ENCODE peak calls at places on chromosomes 6 and 20, in four cellular contexts. One of them, this sample, is unnamed.

GRCh38 chr6:134626589-134626988 is 308.7 kb upstream of the SGK1 start:
- DNase-seq in HepG2: no peak
- DNase-seq in K562: no peak
- DNase-seq in H1: no peak
- DNase-seq in this sample: no peak

GRCh38 chr6:72554203-72554564 is 67.7 kb upstream of the KCNQ5 start:
- DNase-seq in HepG2: no peak
- DNase-seq in K562: no peak
- DNase-seq in H1: no peak
- DNase-seq in this sample: no peak

GRCh38 chr6:149443411-149444181 is 41.2 kb downstream of the ZC3H12D start:
- DNase-seq in HepG2: no peak
- DNase-seq in K562: no peak
- DNase-seq in H1: no peak
- DNase-seq in this sample: no peak

GRCh38 chr20:17026346-17026745 is 200.5 kb upstream of the PCSK2 start:
- DNase-seq in HepG2: no peak
- DNase-seq in K562: no peak
- DNase-seq in H1: no peak
- DNase-seq in this sample: no peak

GRCh38 chr20:50015636-50015992 is 32.8 kb downstream of the SNAI1 start:
- DNase-seq in HepG2: no peak
- DNase-seq in K562: no peak
- DNase-seq in H1: no peak
- DNase-seq in this sample: no peak

GRCh38 chr6:57324538-57324937 is 7.1 kb downstream of the PRIM2 start:
- DNase-seq in HepG2: no peak
- DNase-seq in K562: peak; percentile 4
- DNase-seq in H1: no peak
- DNase-seq in this sample: no peak

GRCh38 chr6:21741221-21742109 is 147.9 kb downstream of the SOX4 start:
- DNase-seq in HepG2: no peak
- DNase-seq in K562: no peak
- DNase-seq in H1: no peak
- DNase-seq in this sample: no peak

GRCh38 chr6:44202972-44203750 is 13.6 kb upstream of the MYMX start:
- DNase-seq in HepG2: no peak
- DNase-seq in K562: no peak
- DNase-seq in H1: no peak
- DNase-seq in this sample: no peak

GRCh38 chr6:166587631-166588413 is 1.3 kb upstream of the RAMACL start:
- DNase-seq in HepG2: no peak
- DNase-seq in K562: no peak
- DNase-seq in H1: no peak
- DNase-seq in this sample: peak; percentile 58

GRCh38 chr20:32453467-32454163 is 95.5 kb downstream of the ASXL1 start:
- DNase-seq in HepG2: no peak
- DNase-seq in K562: no peak
- DNase-seq in H1: no peak
- DNase-seq in this sample: no peak

GRCh38 chr6:16602035-16602434 is 159.2 kb downstream of the ATXN1 start:
- DNase-seq in HepG2: no peak
- DNase-seq in K562: no peak
- DNase-seq in H1: no peak
- DNase-seq in this sample: peak; percentile 53

GRCh38 chr6:35300848-35301247 is 3.2 kb downstream of the DEF6 start:
- DNase-seq in HepG2: no peak
- DNase-seq in K562: no peak
- DNase-seq in H1: no peak
- DNase-seq in this sample: no peak

GRCh38 chr6:144378437-144378836 is 93.3 kb downstream of the UTRN start:
- DNase-seq in HepG2: no peak
- DNase-seq in K562: no peak
- DNase-seq in H1: no peak
- DNase-seq in this sample: no peak
- TF ChIP-seq BRCA1 in HepG2: no peak
- TF ChIP-seq BRCA1 in K562: no peak
- TF ChIP-seq BRCA1 in H1: no peak
- TF ChIP-seq BRCA1 in this sample: no peak

GRCh38 chr20:15523431-15523830 is 1049.8 kb downstream of the KIF16B start:
- DNase-seq in HepG2: no peak
- DNase-seq in K562: no peak
- DNase-seq in H1: no peak
- DNase-seq in this sample: no peak

DNA sequence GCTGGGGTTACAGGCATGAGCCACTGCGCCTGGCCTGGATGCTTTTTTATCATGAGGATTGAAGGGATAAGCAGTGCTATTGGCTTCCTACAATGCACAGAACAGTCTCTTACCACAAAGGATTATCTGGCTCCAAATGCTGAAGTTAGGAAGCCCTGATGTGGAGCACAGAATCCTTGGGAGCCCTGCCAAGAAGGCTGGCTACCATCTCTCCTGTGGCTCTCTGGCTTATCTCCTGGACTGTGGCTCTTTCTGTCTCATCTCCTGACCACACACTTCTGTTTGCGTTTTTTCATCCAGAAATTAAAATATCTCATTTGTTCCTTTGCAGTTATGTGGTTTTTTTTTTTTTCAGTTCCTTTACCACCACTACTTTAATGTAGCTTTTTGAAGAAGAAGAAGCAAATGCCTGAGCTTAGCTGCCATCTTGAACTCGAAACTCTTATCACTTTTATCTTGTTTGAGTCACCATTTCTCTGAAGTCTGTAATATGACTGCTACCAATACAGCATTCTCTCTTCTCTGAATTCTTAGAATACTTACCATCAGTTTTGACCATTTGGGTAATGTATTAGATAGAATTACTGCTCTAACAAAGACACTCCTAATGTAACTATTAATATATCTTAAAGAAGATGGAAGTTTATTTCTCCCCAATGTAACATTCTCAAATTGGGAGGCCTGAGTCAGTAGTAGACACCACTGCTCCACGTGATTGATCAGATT is 1044.7 kb downstream of the KIF16B start:
- DNase-seq in HepG2: no peak
- DNase-seq in K562: no peak
- DNase-seq in H1: no peak
- DNase-seq in this sample: no peak
- TF ChIP-seq BRCA1 in HepG2: no peak
- TF ChIP-seq BRCA1 in K562: no peak
- TF ChIP-seq BRCA1 in H1: no peak
- TF ChIP-seq BRCA1 in this sample: no peak

DNA sequence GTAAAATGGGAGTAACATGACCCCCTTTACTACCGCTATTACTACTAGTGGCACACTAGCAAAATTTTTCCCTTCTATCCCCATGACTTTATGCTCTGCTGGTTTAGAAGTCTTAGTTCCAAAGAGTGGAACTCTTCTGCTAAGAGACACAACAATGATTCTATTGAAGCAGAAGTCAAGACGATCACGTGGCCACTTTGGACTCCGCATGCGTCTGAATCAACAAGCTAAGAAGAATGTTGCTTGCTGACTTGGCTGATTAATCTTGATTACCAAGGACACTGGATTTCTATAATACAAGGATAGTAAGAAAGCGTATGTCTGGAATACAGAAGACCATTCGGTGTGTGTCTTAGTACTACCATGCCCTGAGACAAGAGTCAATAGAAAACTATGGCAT is 244.7 kb upstream of the BTBD3 start:
- DNase-seq in HepG2: no peak
- DNase-seq in K562: no peak
- DNase-seq in H1: no peak
- DNase-seq in this sample: no peak
- TF ChIP-seq BRCA1 in HepG2: no peak
- TF ChIP-seq BRCA1 in K562: no peak
- TF ChIP-seq BRCA1 in H1: no peak
- TF ChIP-seq BRCA1 in this sample: no peak

DNA sequence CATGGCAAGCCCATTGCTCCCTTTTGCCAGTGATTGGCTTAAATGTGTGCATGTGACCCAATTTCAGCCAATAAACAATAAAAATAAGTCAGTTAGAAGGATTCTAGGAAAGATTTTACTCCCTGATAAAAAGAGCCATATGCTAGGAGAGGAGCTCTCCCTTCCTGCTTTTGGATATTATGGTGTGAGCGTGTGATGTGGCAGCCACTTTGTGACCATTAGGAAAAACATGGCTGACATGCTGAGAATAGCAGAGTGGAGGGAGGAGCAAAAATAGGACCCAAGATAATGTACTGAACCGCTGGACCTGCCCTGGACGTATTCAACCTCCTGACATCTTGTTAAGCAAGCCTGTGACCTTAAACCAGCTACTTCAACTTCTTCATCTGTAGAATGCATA is 160.6 kb upstream of the MLN start:
- DNase-seq in HepG2: no peak
- DNase-seq in K562: no peak
- DNase-seq in H1: no peak
- DNase-seq in this sample: no peak
- TF ChIP-seq BRCA1 in HepG2: no peak
- TF ChIP-seq BRCA1 in K562: no peak
- TF ChIP-seq BRCA1 in H1: no peak
- TF ChIP-seq BRCA1 in this sample: no peak

GRCh38 chr6:81937296-81937937 is 184.9 kb upstream of the TENT5A start:
- DNase-seq in HepG2: peak; percentile 37
- DNase-seq in K562: peak; percentile 3
- DNase-seq in H1: no peak
- DNase-seq in this sample: no peak
- TF ChIP-seq BRCA1 in HepG2: no peak
- TF ChIP-seq BRCA1 in K562: no peak
- TF ChIP-seq BRCA1 in H1: no peak
- TF ChIP-seq BRCA1 in this sample: no peak

GRCh38 chr6:107822154-107823046 is 1.7 kb downstream of the SCML4 start:
- DNase-seq in HepG2: no peak
- DNase-seq in K562: no peak
- DNase-seq in H1: no peak
- DNase-seq in this sample: peak; percentile 21
- TF ChIP-seq BRCA1 in HepG2: no peak
- TF ChIP-seq BRCA1 in K562: no peak
- TF ChIP-seq BRCA1 in H1: no peak
- TF ChIP-seq BRCA1 in this sample: no peak

DNA sequence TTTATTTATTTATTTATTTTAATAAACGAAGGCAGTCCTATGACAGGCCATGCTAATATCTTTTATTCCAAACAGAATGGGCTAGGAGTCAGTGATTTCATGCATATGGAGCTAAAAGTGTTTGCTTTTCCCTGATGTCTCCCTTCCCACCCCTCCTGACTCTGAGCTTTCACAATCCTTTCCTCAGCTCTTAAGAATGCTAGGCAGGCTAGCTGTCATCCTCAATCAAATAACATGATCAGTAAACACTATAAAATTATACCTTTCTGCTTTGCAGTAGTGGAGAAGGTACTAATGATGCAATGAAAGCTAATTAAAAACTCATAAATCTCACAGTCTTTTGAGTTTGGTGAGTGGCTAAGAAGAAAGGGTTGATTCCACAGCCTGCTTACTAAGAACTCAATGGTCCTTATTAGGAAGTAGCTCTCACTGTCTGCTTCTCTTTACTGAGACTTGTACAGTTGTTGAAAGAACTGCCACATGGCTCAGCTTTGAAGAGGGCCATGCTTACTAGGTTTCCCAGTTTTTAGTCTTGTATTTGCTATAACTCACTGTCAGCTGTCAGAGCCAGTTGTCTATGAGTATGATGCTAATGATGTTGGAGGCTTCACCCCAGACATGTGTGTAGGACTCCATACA is 250.9 kb upstream of the JAG1 start:
- DNase-seq in HepG2: no peak
- DNase-seq in K562: no peak
- DNase-seq in H1: no peak
- DNase-seq in this sample: no peak
- TF ChIP-seq BRCA1 in HepG2: no peak
- TF ChIP-seq BRCA1 in K562: no peak
- TF ChIP-seq BRCA1 in H1: no peak
- TF ChIP-seq BRCA1 in this sample: no peak

GRCh38 chr6:54801244-54801643 is 45.3 kb upstream of the FAM83B start:
- DNase-seq in HepG2: no peak
- DNase-seq in K562: no peak
- DNase-seq in H1: no peak
- DNase-seq in this sample: no peak
- TF ChIP-seq BRCA1 in HepG2: no peak
- TF ChIP-seq BRCA1 in K562: no peak
- TF ChIP-seq BRCA1 in H1: no peak
- TF ChIP-seq BRCA1 in this sample: no peak

GRCh38 chr6:5334341-5334740 is 73.0 kb downstream of the FARS2 start:
- DNase-seq in HepG2: no peak
- DNase-seq in K562: no peak
- DNase-seq in H1: no peak
- DNase-seq in this sample: no peak
- TF ChIP-seq BRCA1 in HepG2: no peak
- TF ChIP-seq BRCA1 in K562: no peak
- TF ChIP-seq BRCA1 in H1: no peak
- TF ChIP-seq BRCA1 in this sample: no peak

GRCh38 chr6:101114703-101115102 is 233.6 kb upstream of the ASCC3 start:
- DNase-seq in HepG2: peak; percentile 10
- DNase-seq in K562: no peak
- DNase-seq in H1: no peak
- DNase-seq in this sample: no peak
- TF ChIP-seq BRCA1 in HepG2: no peak
- TF ChIP-seq BRCA1 in K562: no peak
- TF ChIP-seq BRCA1 in H1: no peak
- TF ChIP-seq BRCA1 in this sample: no peak

This sample was measured in GM12878.